ENCODE peak calls at places on chromosomes 13 and 19, in six cellular contexts. N, T, R, Z, E and G are unnamed samples.

GRCh38 chr19:13751436-13751835 is 12.9 kb upstream of the MRI1 start:
- DNase-seq in N (no peak), T (no peak), R (no peak), Z (no peak), E (no peak), G (no peak)

GRCh38 chr19:48815870-48816501 is 5.2 kb upstream of the BCAT2 start:
- DNase-seq in N (no peak), T (peak; percentile 29), R (no peak), Z (no peak), E (no peak), G (no peak)

GRCh38 chr13:99203601-99204579 is 3.2 kb downstream of the UBAC2 start:
- DNase-seq in N (no peak), T (no peak), R (no peak), Z (no peak), E (no peak), G (no peak)

GRCh38 chr13:104586010-104586746 is 1520.0 kb upstream of the SLC10A2 start:
- DNase-seq in N (peak; percentile 35), T (no peak), R (peak; percentile 73), Z (peak; percentile 49), E (no peak), G (no peak)

GRCh38 chr19:6765738-6766356 is 1.4 kb downstream of the SH2D3A start:
- DNase-seq in N (no peak), T (no peak), R (peak; percentile 99), Z (no peak), E (no peak), G (peak; percentile 89)

GRCh38 chr19:8511573-8512101 is 2.3 kb downstream of the ZNF414 start:
- DNase-seq in N (peak; percentile 7), T (no peak), R (no peak), Z (no peak), E (no peak), G (no peak)

GRCh38 chr13:32068255-32068654 is 36.7 kb downstream of the FRY start:
- DNase-seq in N (no peak), T (no peak), R (peak; percentile 7), Z (no peak), E (no peak), G (no peak)

GRCh38 chr13:37094840-37095239 is 10.6 kb downstream of the CSNK1A1L start:
- DNase-seq in N (no peak), T (no peak), R (no peak), Z (no peak), E (no peak), G (no peak)

GRCh38 chr13:93364166-93364565 is 137.6 kb downstream of the GPC6 start:
- DNase-seq in N (no peak), T (peak; percentile 1), R (peak; percentile 61), Z (no peak), E (no peak), G (no peak)

GRCh38 chr19:344625-345319 is at the start of gene MIER2:
- DNase-seq in N (peak; percentile 95), T (peak; percentile 75), R (peak; percentile 71), Z (peak; percentile 31), E (peak; percentile 84), G (no peak)

GRCh38 chr13:110290153-110290552 is 16.8 kb downstream of the COL4A1 start:
- DNase-seq in N (no peak), T (no peak), R (no peak), Z (no peak), E (no peak), G (no peak)

GRCh38 chr13:99086869-99087129 is 108.9 kb upstream of the DOCK9 start:
- DNase-seq in N (no peak), T (no peak), R (no peak), Z (no peak), E (peak; percentile 31), G (no peak)

GRCh38 chr13:87459419-87459818 is 211.8 kb upstream of the SLITRK5 start:
- DNase-seq in N (no peak), T (no peak), R (no peak), Z (no peak), E (no peak), G (no peak)

GRCh38 chr13:59780058-59780457 is 383.7 kb downstream of the DIAPH3 start:
- DNase-seq in N (no peak), T (peak; percentile 33), R (peak; percentile 47), Z (no peak), E (no peak), G (no peak)

GRCh38 chr13:39106216-39106995 is 68.2 kb downstream of the NHLRC3 start:
- DNase-seq in N (no peak), T (no peak), R (no peak), Z (no peak), E (no peak), G (no peak)

GRCh38 chr19:47374876-47375693 is 26.0 kb downstream of the DHX34 start:
- DNase-seq in N (no peak), T (no peak), R (no peak), Z (no peak), E (no peak), G (no peak)

GRCh38 chr19:54141356-54141755 is 3.8 kb downstream of the CNOT3 start:
- DNase-seq in N (no peak), T (peak; percentile 34), R (no peak), Z (no peak), E (no peak), G (no peak)

GRCh38 chr19:45114116-45114515 is 21.1 kb downstream of the PPP1R37 start:
- DNase-seq in N (no peak), T (no peak), R (no peak), Z (no peak), E (no peak), G (no peak)

GRCh38 chr13:78317030-78317429 is 286.3 kb downstream of the POU4F1 start:
- DNase-seq in N (peak; percentile 55), T (no peak), R (peak; percentile 4), Z (no peak), E (peak; percentile 21), G (no peak)

GRCh38 chr13:52010890-52011689 is at the start of gene ATP7B:
- DNase-seq in N (peak; percentile 33), T (peak; percentile 19), R (no peak), Z (no peak), E (peak; percentile 45), G (no peak)

GRCh38 chr13:76116931-76117330 is 480.8 kb downstream of the LMO7 start:
- DNase-seq in N (no peak), T (no peak), R (no peak), Z (no peak), E (no peak), G (no peak)

GRCh38 chr13:114130708-114131580 is 1.5 kb downstream of the RASA3 start:
- DNase-seq in N (no peak), T (peak; percentile 98), R (peak; percentile 70), Z (peak; percentile 83), E (no peak), G (no peak)

GRCh38 chr19:44684892-44685847 is 13.8 kb upstream of the CEACAM16 start:
- DNase-seq in N (no peak), T (peak; percentile 96), R (peak; percentile 82), Z (peak; percentile 58), E (peak; percentile 17), G (no peak)

GRCh38 chr19:8569066-8569761 is 8.0 kb downstream of the MYO1F start:
- DNase-seq in N (no peak), T (peak; percentile 95), R (peak; percentile 96), Z (peak; percentile 68), E (no peak), G (no peak)

GRCh38 chr13:27775943-27776342 is 16.3 kb upstream of the GSX1 start:
- DNase-seq in N (no peak), T (no peak), R (peak; percentile 58), Z (no peak), E (no peak), G (no peak)

GRCh38 chr19:46076951-46077814 is 36.4 kb upstream of the IGFL4 start:
- DNase-seq in N (peak; percentile 90), T (peak; percentile 84), R (peak; percentile 81), Z (no peak), E (peak; percentile 88), G (peak; percentile 63)

GRCh38 chr19:10306327-10306726 is 3.3 kb downstream of the ZGLP1 start:
- DNase-seq in N (no peak), T (no peak), R (no peak), Z (no peak), E (no peak), G (no peak)

GRCh38 chr13:28181413-28181812 is 43.1 kb downstream of the PAN3 start:
- DNase-seq in N (no peak), T (peak; percentile 93), R (peak; percentile 83), Z (no peak), E (no peak), G (no peak)

GRCh38 chr13:56110751-56111150 is 1030.0 kb upstream of the PRR20A start:
- DNase-seq in N (no peak), T (no peak), R (no peak), Z (no peak), E (no peak), G (no peak)

GRCh38 chr19:33508941-33509614 is 12.5 kb downstream of the PEPD start:
- DNase-seq in N (no peak), T (peak; percentile 61), R (no peak), Z (no peak), E (no peak), G (no peak)

GRCh38 chr13:98504029-98504351 is 72.9 kb downstream of the STK24 start:
- DNase-seq in N (no peak), T (peak; percentile 48), R (no peak), Z (no peak), E (no peak), G (no peak)

GRCh38 chr13:70255406-70255991 is 147.2 kb upstream of the KLHL1 start:
- DNase-seq in N (no peak), T (no peak), R (no peak), Z (no peak), E (no peak), G (no peak)

GRCh38 chr19:14536926-14537692 is 7.7 kb downstream of the TECR start:
- DNase-seq in N (peak; percentile 84), T (peak; percentile 52), R (peak; percentile 88), Z (no peak), E (peak; percentile 83), G (peak; percentile 93)

GRCh38 chr19:32287086-32287485 is 58.3 kb upstream of the ZNF507 start:
- DNase-seq in N (no peak), T (no peak), R (no peak), Z (no peak), E (no peak), G (no peak)

GRCh38 chr19:33731886-33732285 is 64.8 kb upstream of the KCTD15 start:
- DNase-seq in N (no peak), T (no peak), R (no peak), Z (no peak), E (no peak), G (no peak)

GRCh38 chr19:9793051-9793591 is 24.6 kb upstream of the ZNF846 start:
- DNase-seq in N (no peak), T (peak; percentile 60), R (peak; percentile 26), Z (no peak), E (no peak), G (no peak)

GRCh38 chr19:19530423-19530804 is 1.7 kb downstream of the YJEFN3 start:
- DNase-seq in N (no peak), T (peak; percentile 40), R (no peak), Z (no peak), E (no peak), G (no peak)

GRCh38 chr13:38398810-38399493 is 49.3 kb downstream of the UFM1 start:
- DNase-seq in N (no peak), T (peak; percentile 71), R (peak; percentile 8), Z (no peak), E (no peak), G (no peak)

GRCh38 chr19:49581007-49581508 is at the start of gene PRRG2:
- DNase-seq in N (no peak), T (no peak), R (peak; percentile 69), Z (no peak), E (no peak), G (no peak)